ENCODE peak calls at places on chromosomes 12 and 14, in seven cellular contexts. B is GM12891, F is H1, A is SK-N-SH, T is K562, X is HepG2, M is GM12878. L is an unnamed sample.

GRCh38 chr14:70664698-70665447 is 23.2 kb downstream of the TTC9 start:
- DNase-seq in B (no peak), F (no peak), A (no peak), T (no peak), X (no peak), M (no peak), L (no peak)

GRCh38 chr14:65075628-65076325 is 26.5 kb downstream of the MAX start:
- DNase-seq in B (no peak), F (no peak), A (no peak), T (no peak), X (no peak), M (no peak), L (no peak)

GRCh38 chr14:24692382-24693352 is 58.7 kb upstream of the GZMB start:
- DNase-seq in B (no peak), F (no peak), A (no peak), T (no peak), X (no peak), M (no peak), L (no peak)

GRCh38 chr12:75852143-75852542 is 179.4 kb downstream of the PHLDA1 start:
- DNase-seq in B (no peak), F (no peak), A (no peak), T (no peak), X (no peak), M (no peak), L (no peak)

GRCh38 chr14:36555998-36556743 is 26.2 kb downstream of the NKX2-8 start:
- DNase-seq in B (no peak), F (no peak), A (no peak), T (no peak), X (no peak), M (no peak), L (no peak)

GRCh38 chr14:75566321-75566720 is 12.1 kb upstream of the FLVCR2 start:
- DNase-seq in B (no peak), F (no peak), A (no peak), T (no peak), X (no peak), M (no peak), L (no peak)

GRCh38 chr12:6775185-6775770 is 3.0 kb downstream of the LAG3 start:
- DNase-seq in B (no peak), F (no peak), A (no peak), T (no peak), X (no peak), M (no peak), L (no peak)

GRCh38 chr12:19036673-19037357 is 92.7 kb upstream of the PLEKHA5 start:
- DNase-seq in B (no peak), F (no peak), A (no peak), T (no peak), X (no peak), M (no peak), L (no peak)

GRCh38 chr12:19186722-19187661 is 57.5 kb downstream of the PLEKHA5 start:
- DNase-seq in B (no peak), F (no peak), A (peak; percentile 38), T (peak; percentile 25), X (peak; percentile 45), M (no peak), L (no peak)

GRCh38 chr14:51726166-51726899 is 74.6 kb downstream of the FRMD6 start:
- DNase-seq in B (no peak), F (no peak), A (no peak), T (no peak), X (no peak), M (no peak), L (no peak)

GRCh38 chr14:24366664-24367505 is 1.1 kb upstream of the NFATC4 start:
- DNase-seq in B (peak; percentile 74), F (peak; percentile 94), A (peak; percentile 85), T (peak; percentile 63), X (peak; percentile 92), M (peak; percentile 34), L (peak; percentile 65)

GRCh38 chr12:57888407-57889157 is 42.1 kb upstream of the CTDSP2 start:
- DNase-seq in B (no peak), F (no peak), A (no peak), T (no peak), X (no peak), M (no peak), L (no peak)

GRCh38 chr14:96811265-96811664 is 14.1 kb downstream of the VRK1 start:
- DNase-seq in B (no peak), F (no peak), A (no peak), T (no peak), X (no peak), M (no peak), L (no peak)

GRCh38 chr12:79881351-79881750 is 53.5 kb downstream of the PPP1R12A start:
- DNase-seq in B (no peak), F (no peak), A (no peak), T (no peak), X (no peak), M (no peak), L (no peak)

GRCh38 chr12:89333564-89334252 is 18.6 kb downstream of the DUSP6 start:
- DNase-seq in B (no peak), F (no peak), A (no peak), T (no peak), X (no peak), M (no peak), L (no peak)

GRCh38 chr12:77932216-77932615 is 101.5 kb downstream of the NAV3 start:
- DNase-seq in B (no peak), F (no peak), A (peak; percentile 3), T (no peak), X (no peak), M (no peak), L (no peak)

GRCh38 chr14:76918176-76918750 is 92.1 kb downstream of the LRRC74A start:
- DNase-seq in B (no peak), F (no peak), A (peak; percentile 57), T (peak; percentile 20), X (no peak), M (no peak), L (no peak)

GRCh38 chr14:49692191-49692757 is 646 bp upstream of the KLHDC1 start:
- DNase-seq in B (no peak), F (no peak), A (no peak), T (no peak), X (no peak), M (no peak), L (no peak)

GRCh38 chr12:65740873-65741600 is 83.2 kb upstream of the HMGA2 start:
- DNase-seq in B (peak; percentile 65), F (peak; percentile 99), A (peak; percentile 61), T (peak; percentile 84), X (peak; percentile 69), M (no peak), L (peak; percentile 42)

GRCh38 chr14:24392327-24393098 is 6.3 kb upstream of the NYNRIN start:
- DNase-seq in B (no peak), F (no peak), A (no peak), T (peak; percentile 35), X (no peak), M (no peak), L (no peak)

GRCh38 chr12:103632554-103633216 is 45.6 kb downstream of the STAB2 start:
- DNase-seq in B (peak; percentile 68), F (peak; percentile 97), A (peak; percentile 79), T (peak; percentile 88), X (peak; percentile 66), M (peak; percentile 31), L (peak; percentile 58)

GRCh38 chr12:57771271-57771872 is 533 bp downstream of the METTL1 start:
- DNase-seq in B (peak; percentile 82), F (peak; percentile 95), A (peak; percentile 93), T (peak; percentile 90), X (peak; percentile 87), M (peak; percentile 74), L (peak; percentile 79)

GRCh38 chr12:122227341-122227740 is 1.5 kb upstream of the DIABLO start:
- DNase-seq in B (no peak), F (no peak), A (peak; percentile 64), T (no peak), X (no peak), M (no peak), L (no peak)

GRCh38 chr12:111462134-111462821 is 56.6 kb downstream of the SH2B3 start:
- DNase-seq in B (no peak), F (no peak), A (no peak), T (no peak), X (no peak), M (no peak), L (no peak)

GRCh38 chr14:61468063-61468825 is 146.9 kb downstream of the PRKCH start:
- DNase-seq in B (no peak), F (peak; percentile 11), A (no peak), T (no peak), X (no peak), M (no peak), L (no peak)

GRCh38 chr12:95054206-95054605 is 19.2 kb downstream of the NR2C1 start:
- DNase-seq in B (no peak), F (no peak), A (no peak), T (no peak), X (no peak), M (no peak), L (no peak)
- TF ChIP-seq TAF1 in B (no peak), F (no peak), A (no peak), T (no peak), X (no peak), M (no peak), L (no peak)

DNA sequence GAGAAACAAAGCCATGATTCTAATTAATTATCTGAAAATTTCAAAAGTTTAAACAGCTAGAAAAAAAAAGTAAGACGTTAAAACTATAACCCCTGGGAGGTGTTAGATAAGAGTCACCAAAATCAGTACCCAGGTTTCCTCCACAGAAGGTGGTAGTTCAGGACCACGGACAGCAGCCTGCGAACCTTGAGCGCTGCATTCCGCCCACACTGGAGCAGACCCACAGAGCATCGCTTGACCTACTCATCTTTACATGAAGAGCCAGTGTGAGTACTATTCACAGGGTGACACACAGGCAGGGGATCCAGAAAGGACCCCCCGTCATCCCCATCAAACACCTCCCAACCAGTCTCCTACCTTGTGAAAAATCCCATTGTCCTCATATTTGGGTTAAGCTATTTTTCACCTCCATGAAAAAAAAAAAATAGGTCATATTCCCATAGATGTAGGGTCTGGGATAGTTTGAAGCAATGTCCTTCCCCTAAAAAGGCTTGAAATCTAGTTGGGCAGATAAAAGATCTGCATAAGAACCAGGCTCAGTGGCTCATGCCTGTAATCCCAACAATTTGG is 8.8 kb upstream of the CHGA start:
- DNase-seq in B (no peak), F (peak; percentile 85), A (no peak), T (peak; percentile 61), X (peak; percentile 40), M (no peak), L (no peak)
- TF ChIP-seq TAF1 in B (no peak), F (no peak), A (no peak), T (no peak), X (no peak), M (no peak), L (no peak)

GRCh38 chr12:80936642-80937390 is 918 bp downstream of the LIN7A start:
- DNase-seq in B (no peak), F (peak; percentile 85), A (peak; percentile 44), T (no peak), X (peak; percentile 79), M (no peak), L (peak; percentile 28)
- TF ChIP-seq TAF1 in B (no peak), F (peak; percentile 26), A (no peak), T (no peak), X (peak; percentile 84), M (no peak), L (no peak)

DNA sequence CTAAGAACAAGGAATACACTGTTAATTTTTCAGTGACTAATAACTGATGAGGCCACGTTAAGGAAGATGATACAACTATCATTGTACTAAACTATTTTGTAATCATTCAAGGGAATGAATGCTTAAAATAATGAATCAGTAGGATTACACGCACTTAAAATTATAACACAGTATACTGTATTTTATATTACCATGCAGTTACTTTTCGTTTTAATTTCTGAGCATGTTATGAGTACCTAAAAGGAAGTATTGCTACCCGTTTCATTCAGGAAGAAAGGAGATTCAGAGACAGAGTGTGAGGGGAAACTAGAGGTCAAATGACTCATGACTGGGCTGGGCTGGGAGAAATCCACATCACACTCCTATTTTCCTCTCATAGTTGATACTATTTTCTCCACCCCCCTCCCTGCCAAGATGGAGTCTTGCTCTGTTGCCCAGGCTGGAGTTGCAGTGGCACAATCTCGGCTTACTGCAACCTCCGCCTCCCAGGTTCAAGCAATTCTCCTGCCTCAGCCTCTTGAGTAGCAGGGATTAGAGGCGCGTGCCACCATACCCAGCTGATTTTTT is 202.0 kb downstream of the PPM1H start:
- DNase-seq in B (no peak), F (no peak), A (no peak), T (no peak), X (no peak), M (no peak), L (no peak)
- TF ChIP-seq TAF1 in B (no peak), F (no peak), A (no peak), T (no peak), X (no peak), M (no peak), L (no peak)